ENCODE peak calls at places on chromosomes 3 and 15, in seven cellular contexts. One of them, this sample, is unnamed.

GRCh38 chr15:99485992-99486370 is 79.8 kb upstream of the MEF2A start:
- DNase-seq in GM12878: no peak
- DNase-seq in HepG2: no peak
- DNase-seq in SK-N-SH: no peak
- DNase-seq in H1: no peak
- DNase-seq in K562: no peak
- DNase-seq in HCT116: no peak
- DNase-seq in this sample: no peak

GRCh38 chr3:184332370-184333090 is 4.9 kb upstream of the FAM131A start:
- DNase-seq in GM12878: no peak
- DNase-seq in HepG2: no peak
- DNase-seq in SK-N-SH: no peak
- DNase-seq in H1: no peak
- DNase-seq in K562: no peak
- DNase-seq in HCT116: no peak
- DNase-seq in this sample: no peak

GRCh38 chr3:71066356-71066755 is 517.2 kb downstream of the FOXP1 start:
- DNase-seq in GM12878: no peak
- DNase-seq in HepG2: no peak
- DNase-seq in SK-N-SH: no peak
- DNase-seq in H1: no peak
- DNase-seq in K562: no peak
- DNase-seq in HCT116: no peak
- DNase-seq in this sample: no peak

GRCh38 chr3:37015631-37016030 is 22.3 kb downstream of the MLH1 start:
- DNase-seq in GM12878: no peak
- DNase-seq in HepG2: no peak
- DNase-seq in SK-N-SH: no peak
- DNase-seq in H1: no peak
- DNase-seq in K562: no peak
- DNase-seq in HCT116: no peak
- DNase-seq in this sample: no peak

GRCh38 chr3:68751883-68752282 is 180.5 kb downstream of the TAFA4 start:
- DNase-seq in GM12878: no peak
- DNase-seq in HepG2: no peak
- DNase-seq in SK-N-SH: no peak
- DNase-seq in H1: no peak
- DNase-seq in K562: no peak
- DNase-seq in HCT116: no peak
- DNase-seq in this sample: no peak

GRCh38 chr3:185824467-185825378 is at the start of gene IGF2BP2:
- DNase-seq in GM12878: no peak
- DNase-seq in HepG2: peak
- DNase-seq in SK-N-SH: peak
- DNase-seq in H1: no peak
- DNase-seq in K562: peak
- DNase-seq in HCT116: no peak
- DNase-seq in this sample: peak

GRCh38 chr15:68252925-68253534 is 23.5 kb upstream of the CLN6 start:
- DNase-seq in GM12878: peak
- DNase-seq in HepG2: peak
- DNase-seq in SK-N-SH: peak
- DNase-seq in H1: no peak
- DNase-seq in K562: peak
- DNase-seq in HCT116: peak
- DNase-seq in this sample: peak

GRCh38 chr3:150105886-150106612 is 135.4 kb upstream of the PFN2 start:
- DNase-seq in GM12878: no peak
- DNase-seq in HepG2: no peak
- DNase-seq in SK-N-SH: no peak
- DNase-seq in H1: no peak
- DNase-seq in K562: no peak
- DNase-seq in HCT116: no peak
- DNase-seq in this sample: no peak

GRCh38 chr3:177145954-177146353 is 51.3 kb downstream of the TBL1XR1 start:
- DNase-seq in GM12878: no peak
- DNase-seq in HepG2: no peak
- DNase-seq in SK-N-SH: no peak
- DNase-seq in H1: no peak
- DNase-seq in K562: no peak
- DNase-seq in HCT116: no peak
- DNase-seq in this sample: no peak

GRCh38 chr15:90161946-90162345 is 39.2 kb upstream of the SEMA4B start:
- DNase-seq in GM12878: peak
- DNase-seq in HepG2: no peak
- DNase-seq in SK-N-SH: no peak
- DNase-seq in H1: no peak
- DNase-seq in K562: no peak
- DNase-seq in HCT116: no peak
- DNase-seq in this sample: peak

GRCh38 chr15:88896339-88897033 is 1.1 kb upstream of the HAPLN3 start:
- DNase-seq in GM12878: no peak
- DNase-seq in HepG2: no peak
- DNase-seq in SK-N-SH: no peak
- DNase-seq in H1: no peak
- DNase-seq in K562: no peak
- DNase-seq in HCT116: no peak
- DNase-seq in this sample: no peak

GRCh38 chr15:99970891-99971330 is 237.7 kb upstream of the LYSMD4 start:
- DNase-seq in GM12878: no peak
- DNase-seq in HepG2: no peak
- DNase-seq in SK-N-SH: no peak
- DNase-seq in H1: no peak
- DNase-seq in K562: no peak
- DNase-seq in HCT116: no peak
- DNase-seq in this sample: no peak

GRCh38 chr3:59985643-59986200 is 935.9 kb upstream of the CFAP20DC start:
- DNase-seq in GM12878: no peak
- DNase-seq in HepG2: no peak
- DNase-seq in SK-N-SH: no peak
- DNase-seq in H1: no peak
- DNase-seq in K562: no peak
- DNase-seq in HCT116: no peak
- DNase-seq in this sample: no peak

GRCh38 chr15:86213420-86213819 is 133.7 kb downstream of the AGBL1 start:
- DNase-seq in GM12878: no peak
- DNase-seq in HepG2: no peak
- DNase-seq in SK-N-SH: no peak
- DNase-seq in H1: no peak
- DNase-seq in K562: no peak
- DNase-seq in HCT116: no peak
- DNase-seq in this sample: no peak

GRCh38 chr3:16477054-16477453 is 36.4 kb downstream of the RFTN1 start:
- DNase-seq in GM12878: no peak
- DNase-seq in HepG2: no peak
- DNase-seq in SK-N-SH: no peak
- DNase-seq in H1: no peak
- DNase-seq in K562: no peak
- DNase-seq in HCT116: no peak
- DNase-seq in this sample: no peak

GRCh38 chr3:26312826-26313225 is 309.7 kb upstream of the LRRC3B start:
- DNase-seq in GM12878: no peak
- DNase-seq in HepG2: no peak
- DNase-seq in SK-N-SH: no peak
- DNase-seq in H1: no peak
- DNase-seq in K562: no peak
- DNase-seq in HCT116: no peak
- DNase-seq in this sample: no peak

GRCh38 chr3:114775395-114775794 is 371.7 kb downstream of the ZBTB20 start:
- DNase-seq in GM12878: no peak
- DNase-seq in HepG2: no peak
- DNase-seq in SK-N-SH: no peak
- DNase-seq in H1: no peak
- DNase-seq in K562: no peak
- DNase-seq in HCT116: no peak
- DNase-seq in this sample: no peak

GRCh38 chr15:72042865-72043264 is 75.1 kb downstream of the MYO9A start:
- DNase-seq in GM12878: no peak
- DNase-seq in HepG2: no peak
- DNase-seq in SK-N-SH: no peak
- DNase-seq in H1: no peak
- DNase-seq in K562: no peak
- DNase-seq in HCT116: no peak
- DNase-seq in this sample: no peak

GRCh38 chr3:162764672-162765071 is 1268.1 kb downstream of the OTOL1 start:
- DNase-seq in GM12878: no peak
- DNase-seq in HepG2: no peak
- DNase-seq in SK-N-SH: no peak
- DNase-seq in H1: no peak
- DNase-seq in K562: no peak
- DNase-seq in HCT116: no peak
- DNase-seq in this sample: no peak

GRCh38 chr3:6807967-6808588 is 52.8 kb upstream of the GRM7 start:
- DNase-seq in GM12878: no peak
- DNase-seq in HepG2: no peak
- DNase-seq in SK-N-SH: no peak
- DNase-seq in H1: no peak
- DNase-seq in K562: no peak
- DNase-seq in HCT116: no peak
- DNase-seq in this sample: no peak

GRCh38 chr15:41971893-41972340 is 440 bp downstream of the EHD4 start:
- DNase-seq in GM12878: no peak
- DNase-seq in HepG2: peak
- DNase-seq in SK-N-SH: peak
- DNase-seq in H1: no peak
- DNase-seq in K562: peak
- DNase-seq in HCT116: no peak
- DNase-seq in this sample: no peak

GRCh38 chr3:34998905-34999304 is 640.4 kb upstream of the ARPP21 start:
- DNase-seq in GM12878: no peak
- DNase-seq in HepG2: no peak
- DNase-seq in SK-N-SH: no peak
- DNase-seq in H1: no peak
- DNase-seq in K562: no peak
- DNase-seq in HCT116: no peak
- DNase-seq in this sample: no peak

DNA sequence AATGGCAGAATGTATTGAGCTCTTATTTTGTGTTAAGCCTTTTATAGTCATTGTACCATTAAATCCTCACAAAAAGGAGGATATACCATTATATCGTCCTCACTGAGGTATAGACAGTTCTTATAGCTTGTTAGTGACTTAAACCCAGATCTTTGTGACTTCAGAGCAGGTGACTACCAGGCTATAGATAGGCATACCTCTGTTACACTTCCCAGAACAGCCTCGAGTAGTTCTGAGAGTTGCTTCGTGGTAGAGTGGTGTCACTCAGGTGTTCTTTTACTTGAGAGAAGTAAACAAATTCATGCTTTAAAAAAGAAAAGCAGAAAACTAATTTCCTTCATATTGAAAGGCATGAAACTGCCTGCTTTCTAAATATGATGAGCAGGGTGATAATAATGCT is 59.9 kb downstream of the SEC22A start:
- DNase-seq in GM12878: no peak
- DNase-seq in HepG2: no peak
- DNase-seq in SK-N-SH: no peak
- DNase-seq in H1: no peak
- DNase-seq in K562: no peak
- DNase-seq in HCT116: no peak
- DNase-seq in this sample: no peak
- TF ChIP-seq JUND in GM12878: no peak
- TF ChIP-seq JUND in HepG2: no peak
- TF ChIP-seq JUND in SK-N-SH: no peak
- TF ChIP-seq JUND in H1: no peak
- TF ChIP-seq JUND in K562: no peak
- TF ChIP-seq JUND in HCT116: no peak
- TF ChIP-seq JUND in this sample: no peak

GRCh38 chr3:65443739-65444447 is 594.8 kb downstream of the MAGI1 start:
- DNase-seq in GM12878: no peak
- DNase-seq in HepG2: no peak
- DNase-seq in SK-N-SH: no peak
- DNase-seq in H1: no peak
- DNase-seq in K562: no peak
- DNase-seq in HCT116: no peak
- DNase-seq in this sample: no peak
- TF ChIP-seq JUND in GM12878: no peak
- TF ChIP-seq JUND in HepG2: no peak
- TF ChIP-seq JUND in SK-N-SH: no peak
- TF ChIP-seq JUND in H1: no peak
- TF ChIP-seq JUND in K562: no peak
- TF ChIP-seq JUND in HCT116: no peak
- TF ChIP-seq JUND in this sample: no peak

DNA sequence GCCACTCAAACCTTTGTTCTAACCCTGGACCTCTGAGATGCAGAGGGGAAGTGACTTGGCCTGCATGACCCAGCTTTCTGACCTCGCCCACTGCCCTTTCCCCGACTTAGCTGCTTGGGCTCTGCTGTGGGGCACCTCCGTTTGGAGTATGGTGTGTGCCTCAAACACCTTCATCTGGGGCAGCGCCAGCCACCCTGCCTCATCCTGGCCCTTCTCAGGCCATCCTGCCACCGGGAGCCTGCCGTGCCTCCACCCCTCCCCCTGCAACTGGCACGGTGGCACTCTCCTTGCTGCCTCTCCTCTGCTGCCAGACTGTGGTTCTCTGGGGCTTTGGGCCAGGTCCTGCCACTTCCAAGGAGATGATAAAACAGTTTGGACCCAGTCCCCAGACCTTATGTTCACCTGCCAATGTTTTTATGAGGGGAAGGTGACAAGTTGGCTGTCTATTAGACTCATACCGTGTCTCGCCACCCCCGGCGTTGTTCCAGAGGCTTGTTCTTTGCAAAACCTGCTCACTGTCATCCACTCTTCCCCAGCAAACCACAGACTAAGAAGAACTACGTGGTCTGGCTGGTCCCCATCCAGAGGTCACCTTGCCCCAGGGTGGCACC is 32.2 kb downstream of the SLC6A6 start:
- DNase-seq in GM12878: no peak
- DNase-seq in HepG2: no peak
- DNase-seq in SK-N-SH: no peak
- DNase-seq in H1: no peak
- DNase-seq in K562: no peak
- DNase-seq in HCT116: no peak
- DNase-seq in this sample: peak
- TF ChIP-seq JUND in GM12878: no peak
- TF ChIP-seq JUND in HepG2: no peak
- TF ChIP-seq JUND in SK-N-SH: no peak
- TF ChIP-seq JUND in H1: no peak
- TF ChIP-seq JUND in K562: no peak
- TF ChIP-seq JUND in HCT116: no peak
- TF ChIP-seq JUND in this sample: no peak

DNA sequence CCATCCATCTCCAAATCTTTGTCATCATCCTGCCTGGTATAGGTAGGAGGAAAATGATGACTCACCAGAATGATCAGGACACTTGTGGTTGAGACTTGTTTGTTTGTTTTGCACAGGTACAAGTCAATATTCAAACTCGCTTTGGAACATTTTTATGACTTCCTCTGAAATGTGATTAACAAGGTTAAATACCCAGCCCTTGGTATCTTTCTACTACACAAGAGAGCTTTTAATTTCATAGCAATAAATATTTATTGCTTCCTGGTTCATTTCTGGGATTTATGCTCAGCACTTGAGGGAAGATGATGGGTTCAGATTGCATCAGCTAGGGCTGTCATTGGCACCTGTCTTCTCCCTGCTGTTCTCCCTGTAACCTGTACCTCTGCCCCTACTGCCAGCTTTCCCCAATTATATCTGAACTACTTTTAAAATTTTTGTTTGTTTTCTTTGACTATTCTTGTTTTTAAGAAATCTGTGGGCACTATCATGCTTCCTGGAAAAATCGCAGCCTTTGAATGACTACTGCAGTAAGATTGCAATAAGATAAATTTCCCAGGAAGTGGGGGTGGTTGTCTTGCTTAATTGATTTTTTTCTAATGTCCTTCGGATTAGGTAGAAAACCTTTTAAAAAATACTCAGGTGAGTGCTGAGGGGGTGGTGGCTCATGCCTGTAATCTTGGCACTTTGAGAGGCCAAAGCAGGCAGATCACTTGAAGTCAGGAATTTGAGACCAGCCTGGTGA is 24.3 kb upstream of the GCNT3 start:
- DNase-seq in GM12878: no peak
- DNase-seq in HepG2: no peak
- DNase-seq in SK-N-SH: no peak
- DNase-seq in H1: no peak
- DNase-seq in K562: no peak
- DNase-seq in HCT116: peak
- DNase-seq in this sample: no peak
- TF ChIP-seq JUND in GM12878: no peak
- TF ChIP-seq JUND in HepG2: no peak
- TF ChIP-seq JUND in SK-N-SH: no peak
- TF ChIP-seq JUND in H1: no peak
- TF ChIP-seq JUND in K562: no peak
- TF ChIP-seq JUND in HCT116: peak
- TF ChIP-seq JUND in this sample: no peak